ENCODE peak calls at places on chromosomes 7 and 10, in nine cellular contexts. F, A, W, T, M, L, D, K and Z are unnamed samples.

GRCh38 chr10:77526861-77527617 is 110.6 kb downstream of the KCNMA1 start:
- DNase-seq in F (peak), M (no peak), D (no peak), K (no peak), W (no peak), L (no peak), A (no peak), T (no peak), Z (no peak)

GRCh38 chr7:77738871-77739270 is 42.6 kb downstream of the RSBN1L start:
- DNase-seq in A (peak), W (no peak), K (no peak), F (peak), T (peak), M (peak), D (no peak), L (no peak), Z (peak)

GRCh38 chr10:71582019-71582418 is 137.6 kb downstream of the C10orf105 start:
- DNase-seq in A (no peak), L (peak), F (peak), T (peak), D (no peak), M (no peak), K (no peak), W (no peak), Z (no peak)

GRCh38 chr7:50939026-50939425 is 156.3 kb upstream of the GRB10 start:
- DNase-seq in D (no peak), L (peak), K (no peak), T (peak), F (peak), W (no peak), A (no peak), M (no peak), Z (no peak)

GRCh38 chr10:5776150-5776880 is 36.9 kb downstream of the GDI2 start:
- DNase-seq in W (no peak), L (no peak), A (no peak), K (no peak), F (peak), M (no peak), D (no peak), T (no peak), Z (no peak)

GRCh38 chr10:8310930-8311329 is 256.4 kb downstream of the GATA3 start:
- DNase-seq in K (no peak), T (no peak), W (no peak), F (no peak), D (no peak), L (no peak), M (no peak), A (no peak), Z (no peak)

GRCh38 chr10:47137311-47137851 is 162.6 kb upstream of the GDF10 start:
- DNase-seq in A (no peak), D (no peak), L (peak), W (no peak), F (peak), K (no peak), T (peak), M (no peak), Z (no peak)

GRCh38 chr7:108146070-108146842 is 16.1 kb upstream of the LAMB4 start:
- DNase-seq in L (peak), K (no peak), M (peak), W (peak), D (peak), A (peak), F (peak), T (peak), Z (peak)

GRCh38 chr7:24739306-24739705 is 18.0 kb downstream of the GSDME start:
- DNase-seq in T (no peak), L (no peak), A (no peak), W (no peak), K (no peak), M (no peak), F (no peak), D (no peak), Z (no peak)

GRCh38 chr10:73991203-73991602 is 6.7 kb upstream of the VCL start:
- DNase-seq in K (no peak), F (no peak), W (no peak), L (no peak), M (no peak), T (no peak), A (no peak), D (no peak), Z (no peak)

GRCh38 chr7:19621740-19622139 is 87.1 kb downstream of the POLR1F start:
- DNase-seq in M (peak), A (no peak), W (no peak), D (no peak), F (no peak), T (peak), L (no peak), K (no peak), Z (no peak)

GRCh38 chr7:105622114-105622731 is 40.9 kb upstream of the EFCAB10 start:
- DNase-seq in M (no peak), W (no peak), D (no peak), L (no peak), A (no peak), T (no peak), K (no peak), F (no peak), Z (no peak)

GRCh38 chr7:156139633-156140032 is 327.4 kb upstream of the SHH start:
- DNase-seq in T (no peak), K (no peak), M (no peak), A (no peak), D (no peak), L (no peak), F (no peak), W (no peak), Z (no peak)

GRCh38 chr10:4704034-4704545 is 121.9 kb upstream of the AKR1E2 start:
- DNase-seq in T (peak), M (peak), A (no peak), L (peak), W (no peak), F (peak), D (no peak), K (no peak), Z (no peak)

GRCh38 chr10:95787447-95787846 is 31.5 kb downstream of the ENTPD1 start:
- DNase-seq in D (no peak), A (no peak), M (no peak), K (no peak), F (no peak), L (no peak), T (no peak), W (no peak), Z (no peak)

GRCh38 chr10:114691442-114691941 is 33.4 kb upstream of the ABLIM1 start:
- DNase-seq in M (no peak), W (no peak), D (no peak), T (peak), L (no peak), K (no peak), A (no peak), F (peak), Z (no peak)

GRCh38 chr7:43296306-43296705 is 183.9 kb downstream of the HECW1 start:
- DNase-seq in L (no peak), D (no peak), K (no peak), T (no peak), A (no peak), F (peak), M (no peak), W (no peak), Z (no peak)

GRCh38 chr10:29795856-29796255 is 161.1 kb upstream of the SVIL start:
- DNase-seq in K (no peak), W (no peak), A (no peak), M (no peak), F (no peak), T (peak), L (no peak), D (no peak), Z (no peak)

GRCh38 chr7:114857605-114858004 is 64.3 kb upstream of the MDFIC start:
- DNase-seq in L (no peak), T (no peak), D (no peak), F (no peak), K (no peak), W (no peak), A (no peak), M (no peak), Z (no peak)

GRCh38 chr10:101284171-101285092 is 55.2 kb upstream of the LBX1 start:
- DNase-seq in T (no peak), A (no peak), L (no peak), M (no peak), W (no peak), F (no peak), K (no peak), D (no peak), Z (no peak)

GRCh38 chr7:98212532-98213041 is 1.3 kb downstream of the BHLHA15 start:
- DNase-seq in W (no peak), L (no peak), D (no peak), T (no peak), M (no peak), F (no peak), K (no peak), A (no peak), Z (no peak)

GRCh38 chr7:1693991-1694524 is 24.0 kb downstream of the ELFN1 start:
- DNase-seq in L (peak), D (peak), K (no peak), W (no peak), F (peak), T (peak), M (no peak), A (peak), Z (no peak)

GRCh38 chr7:22814261-22815208 is 8.1 kb downstream of the TOMM7 start:
- DNase-seq in T (peak), L (no peak), M (peak), D (no peak), K (no peak), W (no peak), A (no peak), F (peak), Z (no peak)

GRCh38 chr10:9228770-9229169 is 1174.3 kb downstream of the GATA3 start:
- DNase-seq in F (peak), W (no peak), M (no peak), D (no peak), T (peak), L (no peak), A (no peak), K (no peak), Z (no peak)

GRCh38 chr10:131514454-131514853 is 202.9 kb upstream of the TCERG1L start:
- DNase-seq in M (no peak), T (no peak), D (no peak), K (no peak), F (no peak), A (no peak), W (no peak), L (peak), Z (no peak)